ENCODE peak calls at places on chromosomes 16 and 17, in five cellular contexts. D, C, V, P and S are unnamed samples.

GRCh38 chr16:80441935-80442334 is 98.9 kb upstream of the DYNLRB2 start:
- DNase-seq in D (no peak), C (no peak), V (no peak), P (no peak), S (no peak)

GRCh38 chr17:2563543-2563942 is 29.9 kb upstream of the PAFAH1B1 start:
- DNase-seq in D (no peak), C (no peak), V (no peak), P (no peak), S (no peak)

GRCh38 chr17:40468560-40468959 is 25.3 kb downstream of the IGFBP4 start:
- DNase-seq in D (no peak), C (no peak), V (no peak), P (no peak), S (no peak)

GRCh38 chr17:39808409-39808997 is 55.6 kb downstream of the IKZF3 start:
- DNase-seq in D (no peak), C (no peak), V (no peak), P (no peak), S (no peak)

GRCh38 chr16:87096746-87097145 is 220.4 kb downstream of the C16orf95 start:
- DNase-seq in D (no peak), C (no peak), V (no peak), P (no peak), S (no peak)

GRCh38 chr16:76035689-76036088 is 241.5 kb upstream of the CNTNAP4 start:
- DNase-seq in D (no peak), C (no peak), V (peak), P (no peak), S (no peak)

GRCh38 chr17:28598389-28598788 is 436 bp downstream of the SPAG5 start:
- DNase-seq in D (no peak), C (no peak), V (no peak), P (no peak), S (no peak)

GRCh38 chr16:72908362-72908838 is 139.5 kb downstream of the ZFHX3 start:
- DNase-seq in D (no peak), C (no peak), V (peak), P (no peak), S (no peak)

GRCh38 chr17:6061290-6061689 is 8.9 kb upstream of the WSCD1 start:
- DNase-seq in D (peak), C (peak), V (peak), P (peak), S (peak)

GRCh38 chr17:36017799-36018198 is at the start of gene CCL23:
- DNase-seq in D (no peak), C (no peak), V (no peak), P (no peak), S (no peak)

GRCh38 chr16:71637398-71637797 is 11.4 kb downstream of the MARVELD3 start:
- DNase-seq in D (peak), C (peak), V (no peak), P (no peak), S (no peak)

GRCh38 chr16:29813644-29814562 is 1.9 kb downstream of the PRRT2 start:
- DNase-seq in D (no peak), C (no peak), V (no peak), P (peak), S (no peak)

GRCh38 chr17:57044976-57045867 is 39.8 kb upstream of the AKAP1 start:
- DNase-seq in D (no peak), C (no peak), V (no peak), P (no peak), S (no peak)

GRCh38 chr16:8168016-8168415 is 422.3 kb downstream of the TMEM114 start:
- DNase-seq in D (no peak), C (no peak), V (no peak), P (no peak), S (no peak)

GRCh38 chr16:74650966-74651567 is 15.6 kb downstream of the RFWD3 start:
- DNase-seq in D (no peak), C (no peak), V (no peak), P (no peak), S (peak)

GRCh38 chr16:1903220-1903574 is 15.0 kb downstream of the HS3ST6 start:
- DNase-seq in D (no peak), C (no peak), V (no peak), P (no peak), S (no peak)

GRCh38 chr16:82660078-82660645 is 33.4 kb downstream of the CDH13 start:
- DNase-seq in D (no peak), C (peak), V (no peak), P (no peak), S (no peak)